ENCODE peak calls at places on chromosomes 12 and 14, in seven cellular contexts. L is left lung, Z is GM23338, H is GM06990, T is cardiac fibroblast, F is heart right ventricle, O is H1. P is an unnamed sample.
A peak's percentile ranks its signal among the peaks of the same experiment; 100 is the strongest.

GRCh38 chr14:57461777-57462320 is 31.8 kb downstream of the CCDC198 start:
- DNase-seq in L (no peak), Z (no peak), H (no peak), T (no peak), F (no peak), O (no peak), P (no peak)

GRCh38 chr14:34436118-34436905 is 25.7 kb downstream of the SPTSSA start:
- DNase-seq in L (no peak), Z (no peak), H (no peak), T (peak; percentile 66), F (no peak), O (no peak), P (no peak)

GRCh38 chr14:64720190-64720589 is 16.0 kb downstream of the PLEKHG3 start:
- DNase-seq in L (no peak), Z (no peak), H (no peak), T (no peak), F (no peak), O (no peak), P (peak; percentile 70)

GRCh38 chr12:118058881-118059644 is 1.9 kb downstream of the WSB2 start:
- DNase-seq in L (no peak), Z (no peak), H (no peak), T (peak; percentile 38), F (no peak), O (no peak), P (no peak)

GRCh38 chr14:88029500-88029899 is 24.6 kb downstream of the GPR65 start:
- DNase-seq in L (no peak), Z (no peak), H (no peak), T (no peak), F (no peak), O (no peak), P (no peak)

GRCh38 chr12:6943719-6944380 is at the start of the genes C12orf57 and RNU7-1:
- DNase-seq in L (peak; percentile 88), Z (peak; percentile 91), H (peak; percentile 98), T (peak; percentile 88), F (peak; percentile 85), O (peak; percentile 91), P (peak; percentile 87)

GRCh38 chr12:3988519-3989217 is 115.5 kb upstream of the PARP11 start:
- DNase-seq in L (no peak), Z (no peak), H (peak; percentile 29), T (no peak), F (no peak), O (no peak), P (no peak)

GRCh38 chr12:113945174-113946173 is 20.7 kb downstream of the RBM19 start:
- DNase-seq in L (no peak), Z (no peak), H (no peak), T (no peak), F (no peak), O (no peak), P (no peak)

GRCh38 chr12:121050725-121051124 is 11.7 kb upstream of the OASL start:
- DNase-seq in L (no peak), Z (no peak), H (no peak), T (no peak), F (no peak), O (no peak), P (no peak)

GRCh38 chr14:34714320-34715107 is at the start of gene CFL2:
- DNase-seq in L (peak; percentile 97), Z (peak; percentile 91), H (peak; percentile 85), T (peak; percentile 74), F (peak; percentile 85), O (peak; percentile 85), P (peak; percentile 86)

GRCh38 chr12:24977060-24977459 is 28.2 kb upstream of the BCAT1 start:
- DNase-seq in L (no peak), Z (no peak), H (no peak), T (no peak), F (no peak), O (no peak), P (no peak)

GRCh38 chr12:98973395-98973794 is 328.3 kb downstream of the APAF1 start:
- DNase-seq in L (no peak), Z (no peak), H (no peak), T (peak; percentile 2), F (no peak), O (no peak), P (no peak)

GRCh38 chr12:131917711-131918306 is 11.3 kb upstream of the PUS1 start:
- DNase-seq in L (peak; percentile 66), Z (no peak), H (peak; percentile 4), T (no peak), F (no peak), O (peak; percentile 46), P (peak; percentile 77)

GRCh38 chr12:112439769-112440168 is 21.0 kb downstream of the PTPN11 start:
- DNase-seq in L (no peak), Z (no peak), H (no peak), T (no peak), F (no peak), O (no peak), P (no peak)

GRCh38 chr12:116196752-116197718 is 80.5 kb downstream of the MED13L start:
- DNase-seq in L (no peak), Z (no peak), H (no peak), T (peak; percentile 59), F (peak; percentile 12), O (no peak), P (no peak)

DNA sequence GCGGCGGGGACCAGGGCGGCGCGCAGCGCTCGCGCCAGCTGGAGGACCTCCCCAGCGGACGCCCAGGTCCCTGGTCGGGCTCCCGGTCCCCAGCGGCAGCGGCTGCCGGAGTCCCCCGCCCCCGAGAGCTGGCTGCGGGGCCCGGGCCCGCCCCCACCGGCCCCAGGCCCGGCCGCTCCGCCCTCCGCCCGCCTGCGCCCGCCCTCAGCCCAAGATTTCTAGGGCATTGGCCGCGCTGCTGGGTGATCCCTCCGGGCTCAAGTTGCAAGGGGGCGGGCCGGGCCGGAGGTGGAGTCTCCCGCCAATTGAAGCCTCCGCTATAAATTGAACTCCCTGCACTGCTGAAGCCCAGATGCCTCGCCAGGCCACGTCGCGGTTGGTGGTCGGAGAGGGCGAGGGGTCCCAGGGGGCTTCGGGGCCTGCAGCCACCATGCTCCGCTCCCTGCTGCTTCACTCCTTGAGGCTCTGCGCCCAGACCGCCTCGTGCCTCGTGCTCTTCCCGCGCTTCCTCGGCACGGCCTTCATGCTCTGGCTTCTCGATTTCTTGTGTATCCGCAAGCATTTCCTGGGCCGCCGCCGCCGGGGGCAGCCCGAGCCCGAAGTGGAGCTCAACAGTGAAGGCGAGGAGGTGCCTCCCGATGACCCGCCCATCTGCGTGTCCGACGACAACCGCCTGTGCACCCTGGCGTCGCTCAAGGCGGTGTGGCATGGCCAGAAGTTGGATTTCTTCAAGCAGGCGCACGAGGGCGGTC is at the start of gene DIO3:
- DNase-seq in L (peak; percentile 70), Z (peak; percentile 93), H (no peak), T (peak; percentile 7), F (no peak), O (peak; percentile 87), P (peak; percentile 33)
- H3K4me3 ChIP-seq in L (no peak within 1 kb of the TSS), Z (peak within 1 kb of the TSS; percentile 24), H (no peak within 1 kb of the TSS), T (no peak within 1 kb of the TSS), F (no peak within 1 kb of the TSS), O (peak within 1 kb of the TSS; percentile 10), P (peak within 1 kb of the TSS; percentile 42)

GRCh38 chr12:71070416-71071155 is 87.2 kb downstream of the TSPAN8 start:
- DNase-seq in L (no peak), Z (no peak), H (no peak), T (peak; percentile 37), F (no peak), O (no peak), P (no peak)
- TF ChIP-seq CTCF in L (no peak), Z (no peak), H (no peak), T (no peak), F (no peak), O (no peak), P (no peak)

GRCh38 chr14:93954516-93954830 is 21.9 kb downstream of the ASB2 start:
- DNase-seq in L (no peak), Z (no peak), H (no peak), T (no peak), F (no peak), O (no peak), P (no peak)

GRCh38 chr14:93953263-93953662 is 23.1 kb downstream of the ASB2 start:
- DNase-seq in L (peak; percentile 34), Z (peak; percentile 66), H (no peak), T (no peak), F (no peak), O (peak; percentile 65), P (no peak)

GRCh38 chr14:93952829-93953228 is 23.5 kb downstream of the ASB2 start:
- DNase-seq in L (peak; percentile 12), Z (peak; percentile 19), H (no peak), T (no peak), F (no peak), O (no peak), P (no peak)

GRCh38 chr14:93954900-93955891 is 21.2 kb downstream of the ASB2 start:
- DNase-seq in L (peak; percentile 73), Z (no peak), H (peak; percentile 70), T (no peak), F (no peak), O (no peak), P (no peak)

DNA sequence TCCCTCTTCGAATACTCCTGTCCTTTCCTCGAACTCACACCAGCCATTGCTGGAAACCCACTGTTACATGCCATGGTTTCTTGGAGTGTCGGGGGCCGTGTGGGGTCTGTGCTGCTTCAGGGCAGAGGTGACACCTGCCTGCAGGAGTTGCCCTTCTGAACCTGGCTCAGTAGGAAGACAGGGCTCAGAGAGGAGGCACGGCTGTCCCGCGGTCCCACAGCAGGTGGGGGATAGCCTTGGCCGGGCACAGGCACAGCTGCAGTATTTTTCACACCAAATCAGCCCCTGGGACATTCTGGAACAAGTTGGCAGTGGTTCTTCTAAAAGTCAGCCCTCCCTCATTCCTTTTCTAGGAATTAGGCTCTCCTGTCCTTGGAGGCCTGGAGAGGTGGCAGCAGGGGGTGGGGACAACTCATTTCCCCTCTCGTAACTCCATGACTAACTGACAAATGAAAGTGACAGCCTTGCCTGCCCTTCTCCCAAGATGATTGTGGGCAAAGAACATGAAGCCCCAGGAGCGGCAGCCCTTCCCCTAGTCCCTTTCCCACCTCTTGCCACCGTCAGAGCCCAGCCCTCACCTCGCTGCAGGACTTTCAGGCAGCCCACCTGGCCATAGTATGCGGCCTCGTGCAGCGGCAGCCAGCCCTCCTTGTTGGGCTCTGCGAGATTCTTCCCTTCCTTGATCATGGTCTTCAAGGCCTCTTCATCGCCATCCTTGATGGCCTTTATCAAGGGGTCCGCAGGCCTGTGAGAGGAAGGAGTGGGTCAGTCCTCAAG is 22.4 kb downstream of the ASB2 start:
- DNase-seq in L (peak; percentile 40), Z (no peak), H (no peak), T (no peak), F (no peak), O (no peak), P (no peak)
- H3K4me3 ChIP-seq in L (no peak overlapping the region), Z (no peak overlapping the region), H (peak overlapping the region; percentile 27), T (no peak overlapping the region), F (no peak overlapping the region), O (no peak overlapping the region), P (no peak overlapping the region)

DNA sequence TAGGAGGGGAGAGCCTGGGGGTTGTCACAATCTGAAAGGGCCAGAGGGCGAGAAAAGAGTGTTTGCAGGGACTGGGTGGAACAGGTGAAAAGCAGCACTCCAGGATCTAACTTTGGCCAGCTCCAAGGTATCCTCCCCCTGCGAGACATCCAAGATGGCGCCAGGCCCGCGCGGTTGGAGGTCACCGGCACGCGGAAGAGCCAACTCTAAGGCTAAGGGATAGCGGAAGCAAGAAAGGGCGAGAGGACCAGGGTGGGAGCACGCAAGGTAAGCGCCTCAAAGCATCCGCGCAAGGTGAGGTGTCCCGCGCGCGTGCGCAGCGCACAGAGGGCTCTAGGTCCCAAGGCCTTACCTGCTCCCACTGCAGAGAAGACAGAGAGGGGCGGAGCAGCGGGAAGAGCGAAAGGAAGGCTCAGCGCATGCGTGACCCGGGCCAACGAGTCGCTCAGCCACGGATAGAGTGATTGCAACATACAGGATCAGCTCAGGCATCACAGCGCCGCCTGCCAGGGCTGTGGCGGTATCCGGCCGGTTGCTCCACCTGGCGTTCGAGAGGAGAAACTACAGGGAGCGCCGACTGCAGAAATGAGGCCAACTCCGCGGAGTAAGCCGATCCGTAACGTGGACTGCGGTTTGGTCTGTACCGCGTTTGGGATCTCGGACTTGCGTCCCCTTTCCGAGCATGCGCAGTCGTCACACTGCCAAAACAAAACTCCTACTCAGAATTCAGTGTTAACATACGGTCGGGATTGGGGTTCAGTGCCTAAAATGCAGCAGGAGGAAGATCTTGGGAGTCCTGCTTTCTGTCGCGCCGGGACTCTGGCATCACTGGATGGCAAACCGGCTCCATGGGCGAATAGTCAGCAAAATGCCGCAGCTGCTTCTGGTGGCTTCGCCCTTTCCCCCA is at the start of gene ATP5MC2:
- DNase-seq in L (peak; percentile 99), Z (peak; percentile 98), H (peak; percentile 100), T (peak; percentile 99), F (peak; percentile 97), O (peak; percentile 96), P (peak; percentile 97)
- TF ChIP-seq CTCF in L (peak; percentile 99), Z (peak; percentile 96), H (peak; percentile 100), T (peak; percentile 100), F (peak; percentile 100), O (peak; percentile 100), P (peak; percentile 99)

P was measured in pancreas.